ENCODE peak calls at places on chromosomes 4 and X, in five cellular contexts. E is OCI-LY7, N is heart left ventricle, C is astrocyte, X is Karpas-422. Y is an unnamed sample.
A peak's percentile ranks its signal among the peaks of the same experiment; 100 is the strongest.

GRCh38 chr4:177573487-177573886 is 131.2 kb upstream of the AGA start:
- DNase-seq in E (no peak), N (no peak), C (peak; percentile 92), X (no peak), Y (peak; percentile 65)

GRCh38 chr4:90840828-90841227 is 713.6 kb downstream of the CCSER1 start:
- DNase-seq in E (no peak), N (no peak), C (no peak), X (no peak), Y (no peak)

GRCh38 chr4:45102716-45103115 is 376.4 kb upstream of the GNPDA2 start:
- DNase-seq in E (no peak), N (no peak), C (no peak), X (no peak), Y (no peak)

GRCh38 chr4:48262926-48263325 is 6.7 kb downstream of the TEC start:
- DNase-seq in E (no peak), N (no peak), C (peak; percentile 63), X (no peak), Y (no peak)

GRCh38 chr4:1050486-1051213 is 39.2 kb downstream of the FGFRL1 start:
- DNase-seq in E (no peak), N (no peak), C (no peak), X (no peak), Y (no peak)

GRCh38 chrX:154355776-154356140 is 18.7 kb downstream of the FLNA start:
- DNase-seq in E (no peak), N (no peak), C (no peak), X (no peak), Y (no peak)

GRCh38 chrX:115367455-115367854 is 77.9 kb downstream of the LUZP4 start:
- DNase-seq in E (no peak), N (no peak), C (peak; percentile 75), X (no peak), Y (no peak)

GRCh38 chr4:10584042-10584441 is 100.5 kb downstream of the CLNK start:
- DNase-seq in E (no peak), N (peak; percentile 38), C (peak; percentile 93), X (no peak), Y (peak; percentile 77)

GRCh38 chr4:141957416-141957815 is 321.0 kb downstream of the IL15 start:
- DNase-seq in E (no peak), N (no peak), C (no peak), X (no peak), Y (no peak)

GRCh38 chrX:44580466-44580865 is 37.8 kb upstream of the FUNDC1 start:
- DNase-seq in E (no peak), N (no peak), C (peak; percentile 68), X (no peak), Y (peak; percentile 4)

GRCh38 chrX:24423960-24424359 is 41.1 kb upstream of the PDK3 start:
- DNase-seq in E (no peak), N (no peak), C (no peak), X (no peak), Y (peak; percentile 44)

GRCh38 chr4:88382621-88383020 is 4.0 kb downstream of the HERC6 start:
- DNase-seq in E (no peak), N (no peak), C (no peak), X (no peak), Y (no peak)

GRCh38 chrX:1093112-1093511 is 119.3 kb downstream of the CRLF2 start:
- DNase-seq in E (no peak), N (no peak), C (no peak), X (no peak), Y (no peak)

GRCh38 chrX:56788717-56789122 is 59.7 kb downstream of the NBDY start:
- DNase-seq in E (peak; percentile 25), N (no peak), C (no peak), X (no peak), Y (no peak)

GRCh38 chr4:3256230-3257124 is 7.5 kb downstream of the MSANTD1 start:
- DNase-seq in E (no peak), N (no peak), C (no peak), X (no peak), Y (no peak)

GRCh38 chr4:101981756-101982155 is 191.2 kb downstream of the BANK1 start:
- DNase-seq in E (no peak), N (no peak), C (peak; percentile 36), X (peak; percentile 63), Y (peak; percentile 52)

GRCh38 chr4:10006604-10007435 is 14.5 kb downstream of the SLC2A9 start:
- DNase-seq in E (no peak), N (no peak), C (peak; percentile 35), X (no peak), Y (peak; percentile 84)

GRCh38 chr4:140833280-140833679 is 77.1 kb upstream of the TBC1D9 start:
- DNase-seq in E (no peak), N (no peak), C (no peak), X (no peak), Y (no peak)

GRCh38 chr4:182862166-182862875 is 54.9 kb downstream of the DCTD start:
- DNase-seq in E (no peak), N (no peak), C (no peak), X (no peak), Y (no peak)

GRCh38 chrX:16429391-16429790 is 220.6 kb upstream of the S100G start:
- DNase-seq in E (no peak), N (no peak), C (no peak), X (no peak), Y (no peak)

GRCh38 chrX:155056471-155056870 is 14.5 kb downstream of the CMC4 start:
- DNase-seq in E (no peak), N (no peak), C (no peak), X (no peak), Y (no peak)

GRCh38 chr4:47705326-47705981 is 132.4 kb downstream of the CORIN start:
- DNase-seq in E (peak; percentile 42), N (no peak), C (no peak), X (peak; percentile 79), Y (no peak)

GRCh38 chr4:135508006-135508714 is 1306.6 kb upstream of the PABPC4L start:
- DNase-seq in E (no peak), N (no peak), C (peak; percentile 90), X (no peak), Y (peak; percentile 49)

GRCh38 chr4:104494161-104494560 is 533 bp downstream of the CXXC4 start:
- DNase-seq in E (no peak), N (no peak), C (no peak), X (no peak), Y (no peak)

GRCh38 chr4:112897548-112897947 is 151.9 kb upstream of the ANK2 start:
- DNase-seq in E (no peak), N (no peak), C (no peak), X (no peak), Y (no peak)

GRCh38 chr4:85474818-85475630 is at the start of gene ARHGAP24:
- DNase-seq in E (peak; percentile 32), N (peak; percentile 84), C (peak; percentile 96), X (peak; percentile 94), Y (peak; percentile 76)

GRCh38 chrX:21990812-21991211 is 41.3 kb upstream of the PHEX start:
- DNase-seq in E (no peak), N (no peak), C (no peak), X (peak; percentile 37), Y (no peak)
- H3K36me3 ChIP-seq in E (peaks cover 36% of the 10 kb centered on the region), N (peaks cover 31% of the 10 kb centered on the region), C (peaks cover 16% of the 10 kb centered on the region), X (peaks cover 20% of the 10 kb centered on the region), Y (peaks cover 1% of the 10 kb centered on the region)

GRCh38 chr4:159229164-159229563 is 126.3 kb downstream of the RAPGEF2 start:
- DNase-seq in E (no peak), N (no peak), C (peak; percentile 92), X (no peak), Y (peak; percentile 35)
- H3K4me3 ChIP-seq in E (no peak overlapping the region), N (peak overlapping the region; percentile 45), C (peak overlapping the region; percentile 27), X (no peak overlapping the region), Y (no peak overlapping the region)

GRCh38 chr4:16169491-16169890 is 56.8 kb downstream of the TAPT1 start:
- DNase-seq in E (no peak), N (no peak), C (no peak), X (no peak), Y (no peak)
- H3K36me3 ChIP-seq in E (peaks cover 79% of the 10 kb centered on the region), N (peaks cover 100% of the 10 kb centered on the region), C (peaks cover 6% of the 10 kb centered on the region), X (no peaks in the 10 kb centered on the region), Y (no peaks in the 10 kb centered on the region)

GRCh38 chrX:12360389-12360788 is 222.1 kb downstream of the FRMPD4 start:
- DNase-seq in E (no peak), N (no peak), C (peak; percentile 71), X (no peak), Y (peak; percentile 23)
- H3K4me3 ChIP-seq in E (no peak overlapping the region), N (no peak overlapping the region), C (no peak overlapping the region), X (no peak overlapping the region), Y (no peak overlapping the region)